ENCODE peak calls at places on chromosomes 6 and 20, in five cellular contexts. X, Z, J, Q and H are unnamed samples.

GRCh38 chr6:52328721-52329120 is 33.2 kb upstream of the PAQR8 start:
- DNase-seq in Z (no peak), J (no peak), X (no peak), Q (no peak), H (no peak)

GRCh38 chr20:44856847-44857448 is 28.6 kb upstream of the YWHAB start:
- DNase-seq in Z (no peak), Q (no peak), X (no peak), J (no peak), H (no peak)

GRCh38 chr6:352896-353470 is 38.6 kb upstream of the IRF4 start:
- DNase-seq in Q (no peak), Z (no peak), J (no peak), X (no peak), H (no peak)

GRCh38 chr6:83884523-83884922 is 25.0 kb downstream of the CYB5R4 start:
- DNase-seq in Z (peak), J (peak), X (no peak), Q (no peak), H (no peak)

GRCh38 chr6:2625581-2625980 is 125.1 kb downstream of the MYLK4 start:
- DNase-seq in J (no peak), Z (no peak), Q (no peak), X (no peak), H (no peak)

GRCh38 chr6:7535498-7535897 is 6.0 kb upstream of the DSP start:
- DNase-seq in Z (no peak), X (no peak), Q (no peak), J (no peak), H (no peak)

GRCh38 chr20:62238569-62239277 is 402 bp downstream of the OSBPL2 start:
- DNase-seq in Z (no peak), Q (no peak), X (no peak), J (peak), H (no peak)

GRCh38 chr20:46304361-46304760 is 3.9 kb downstream of the CDH22 start:
- DNase-seq in Z (no peak), Q (no peak), J (no peak), X (no peak), H (no peak)

GRCh38 chr20:53497246-53497645 is 96.4 kb downstream of the ZNF217 start:
- DNase-seq in Q (no peak), X (no peak), Z (no peak), J (no peak), H (no peak)

GRCh38 chr6:158818580-158819212 is 472 bp downstream of the EZR start:
- DNase-seq in Z (no peak), X (peak), Q (peak), J (peak), H (peak)

GRCh38 chr20:29325304-29325640 is 1932.2 kb upstream of the DEFB115 start:
- DNase-seq in J (no peak), Q (no peak), X (no peak), Z (no peak), H (no peak)

GRCh38 chr20:58150772-58151171 is 77.7 kb downstream of the ANKRD60 start:
- DNase-seq in Z (no peak), J (peak), Q (peak), X (no peak), H (peak)

GRCh38 chr6:86706449-86706848 is 230.9 kb upstream of the HTR1E start:
- DNase-seq in Z (no peak), Q (no peak), X (no peak), J (peak), H (peak)
- TF ChIP-seq CTCF in Z (no peak), Q (peak), X (no peak), J (peak), H (peak)

GRCh38 chr6:38432079-38432478 is 207.7 kb downstream of the BTBD9 start:
- DNase-seq in Z (no peak), J (no peak), X (no peak), Q (no peak), H (no peak)
- TF ChIP-seq CTCF in Z (no peak), J (no peak), X (no peak), Q (no peak), H (no peak)

GRCh38 chr20:25000268-25000801 is 7.8 kb upstream of the APMAP start:
- DNase-seq in Z (no peak), X (no peak), Q (no peak), J (no peak), H (no peak)
- TF ChIP-seq CTCF in Z (no peak), X (no peak), Q (no peak), J (no peak), H (no peak)

DNA sequence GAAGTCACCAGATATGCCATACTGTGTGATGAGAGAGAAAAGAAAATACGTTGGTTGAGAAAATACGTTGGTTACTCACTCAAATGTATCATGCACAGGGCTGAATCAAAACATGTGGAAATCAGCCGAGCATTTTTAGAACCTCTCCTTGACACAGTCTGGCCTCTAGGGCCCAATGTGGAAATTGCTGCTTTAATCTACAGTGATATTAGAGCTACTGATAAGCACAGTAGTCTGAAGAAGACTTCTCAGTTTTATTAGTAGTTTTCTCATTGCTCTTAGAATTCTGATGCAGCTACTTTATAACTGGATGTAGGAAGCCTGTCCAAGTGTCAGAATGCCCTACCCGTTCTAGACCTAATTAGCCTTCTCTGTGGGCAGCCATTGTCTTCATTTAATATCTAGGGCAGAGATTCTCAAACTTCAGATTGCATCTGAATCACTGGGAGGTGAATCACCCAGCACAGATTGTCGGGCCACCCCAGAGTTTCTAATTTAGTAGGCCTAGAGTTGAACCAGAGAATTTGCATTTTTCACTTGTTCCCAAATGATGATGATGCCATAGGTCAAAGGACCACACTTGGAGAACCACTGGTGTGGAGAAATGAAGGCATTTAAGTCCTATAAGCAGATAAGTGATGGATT is 229.1 kb downstream of the PLCB1 start:
- DNase-seq in Z (no peak), J (no peak), Q (no peak), X (no peak), H (no peak)
- TF ChIP-seq CTCF in Z (no peak), J (peak), Q (no peak), X (no peak), H (no peak)

DNA sequence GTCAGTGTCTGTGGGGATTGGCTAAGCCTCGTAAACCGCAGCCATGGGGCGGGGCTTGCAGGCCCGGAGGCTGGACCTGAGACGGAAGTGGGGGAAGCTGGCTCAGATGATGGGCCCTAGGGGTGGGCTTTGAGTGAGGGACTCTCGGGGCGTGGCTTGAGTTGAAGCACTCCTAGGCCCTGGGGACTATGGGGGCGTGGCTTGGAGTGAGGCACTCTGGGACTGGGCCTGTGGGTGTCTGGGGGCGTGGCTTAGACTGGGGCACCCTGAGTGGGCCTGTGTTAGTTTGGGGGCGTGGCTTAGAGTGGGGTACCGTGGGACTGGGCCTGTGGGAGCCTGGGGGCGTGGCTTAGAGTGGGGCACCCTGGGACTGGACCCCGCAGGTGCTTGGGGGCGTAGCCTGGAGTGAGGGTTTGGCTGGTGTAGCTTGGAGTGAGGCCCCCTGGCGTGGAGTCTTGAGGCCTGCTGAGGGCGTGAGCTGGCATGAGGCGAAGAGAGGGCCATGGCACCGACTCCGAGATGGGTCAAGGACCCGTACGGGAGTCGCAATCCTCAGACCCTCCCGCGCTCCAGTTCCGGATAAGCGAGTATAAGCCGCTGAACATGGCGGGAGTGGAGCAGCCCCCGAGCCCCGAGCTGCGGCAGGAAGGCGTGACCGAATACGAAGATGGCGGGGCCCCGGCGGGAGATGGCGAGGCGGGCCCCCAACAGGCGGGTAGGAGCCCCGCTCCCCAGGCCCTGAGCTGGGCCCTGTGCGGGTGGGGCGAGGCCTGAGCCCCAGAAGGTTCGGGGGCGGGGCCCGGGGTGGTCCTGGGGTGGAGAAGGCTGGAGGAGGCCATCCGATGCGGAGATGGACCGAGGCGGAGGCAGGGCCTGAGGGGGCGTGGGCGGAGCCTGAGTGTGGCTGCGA is 6.8 kb downstream of the L3MBTL1 start:
- DNase-seq in Q (peak), Z (peak), J (peak), X (peak), H (peak)
- TF ChIP-seq CTCF in Q (no peak), Z (peak), J (peak), X (no peak), H (no peak)